ENCODE peak calls at places on chromosomes 2 and 18, in ten cellular contexts. Q is glutamatergic neuron, N is IMR-90, U is heart left ventricle, K is A549, M is AG04450, A is ovary, F is lower lobe of right lung, P is suprapubic skin, O is ascending aorta. B is an unnamed sample.

GRCh38 chr18:76971149-76971548 is 148.8 kb downstream of the ZNF236 start:
- DNase-seq in Q (no peak), N (no peak), U (no peak), K (no peak), M (no peak), A (no peak), F (no peak), P (no peak), O (no peak), B (no peak)

GRCh38 chr18:67776929-67777328 is 260.4 kb upstream of the DSEL start:
- DNase-seq in Q (no peak), N (peak; percentile 30), U (no peak), K (no peak), M (no peak), A (no peak), F (no peak), P (no peak), O (no peak), B (peak; percentile 31)

GRCh38 chr2:2564300-2565085 is 233.4 kb upstream of the MYT1L start:
- DNase-seq in Q (no peak), N (no peak), U (no peak), K (no peak), M (no peak), A (no peak), F (no peak), P (no peak), O (no peak), B (no peak)

GRCh38 chr18:75045249-75045648 is 163.7 kb downstream of the PTGR3 start:
- DNase-seq in Q (no peak), N (no peak), U (no peak), K (no peak), M (no peak), A (no peak), F (no peak), P (no peak), O (no peak), B (no peak)

GRCh38 chr2:19687260-19687659 is 214.5 kb downstream of the TTC32 start:
- DNase-seq in Q (no peak), N (peak; percentile 42), U (no peak), K (no peak), M (no peak), A (no peak), F (no peak), P (no peak), O (no peak), B (no peak)

GRCh38 chr2:169050476-169051240 is 18.7 kb upstream of the DHRS9 start:
- DNase-seq in Q (no peak), N (no peak), U (no peak), K (peak; percentile 21), M (no peak), A (no peak), F (no peak), P (no peak), O (no peak), B (peak; percentile 45)

GRCh38 chr2:97734061-97734912 is 20.9 kb downstream of the ZAP70 start:
- DNase-seq in Q (no peak), N (no peak), U (peak; percentile 27), K (no peak), M (no peak), A (no peak), F (no peak), P (no peak), O (no peak), B (no peak)

GRCh38 chr2:66024396-66024795 is 410.5 kb upstream of the MEIS1 start:
- DNase-seq in Q (no peak), N (no peak), U (no peak), K (no peak), M (no peak), A (no peak), F (no peak), P (no peak), O (no peak), B (no peak)

GRCh38 chr2:189372688-189373257 is 68.5 kb upstream of the WDR75 start:
- DNase-seq in Q (no peak), N (no peak), U (no peak), K (no peak), M (no peak), A (no peak), F (no peak), P (no peak), O (no peak), B (no peak)

GRCh38 chr18:39149211-39149806 is 1583.7 kb upstream of the CELF4 start:
- DNase-seq in Q (no peak), N (no peak), U (no peak), K (no peak), M (no peak), A (no peak), F (no peak), P (no peak), O (no peak), B (peak; percentile 4)

GRCh38 chr2:186575302-186575701 is 14.6 kb upstream of the ITGAV start:
- DNase-seq in Q (no peak), N (peak; percentile 99), U (peak; percentile 44), K (peak; percentile 76), M (peak; percentile 92), A (no peak), F (no peak), P (no peak), O (peak; percentile 58), B (peak; percentile 99)

GRCh38 chr2:51990684-51991083 is 958.8 kb upstream of the NRXN1 start:
- DNase-seq in Q (no peak), N (no peak), U (no peak), K (no peak), M (no peak), A (no peak), F (no peak), P (no peak), O (no peak), B (no peak)

GRCh38 chr2:227325824-227326195 is 759 bp downstream of the MFF start:
- DNase-seq in Q (peak; percentile 64), N (peak; percentile 55), U (peak; percentile 31), K (peak; percentile 22), M (no peak), A (no peak), F (peak; percentile 53), P (peak; percentile 61), O (no peak), B (peak; percentile 53)

GRCh38 chr2:25920326-25920725 is 42.0 kb upstream of the ASXL2 start:
- DNase-seq in Q (no peak), N (peak; percentile 87), U (no peak), K (no peak), M (peak; percentile 60), A (no peak), F (no peak), P (no peak), O (no peak), B (peak; percentile 60)

GRCh38 chr2:38168710-38169480 is 92.9 kb upstream of the CYP1B1 start:
- DNase-seq in Q (no peak), N (peak; percentile 69), U (no peak), K (no peak), M (no peak), A (no peak), F (no peak), P (no peak), O (no peak), B (peak; percentile 81)

DNA sequence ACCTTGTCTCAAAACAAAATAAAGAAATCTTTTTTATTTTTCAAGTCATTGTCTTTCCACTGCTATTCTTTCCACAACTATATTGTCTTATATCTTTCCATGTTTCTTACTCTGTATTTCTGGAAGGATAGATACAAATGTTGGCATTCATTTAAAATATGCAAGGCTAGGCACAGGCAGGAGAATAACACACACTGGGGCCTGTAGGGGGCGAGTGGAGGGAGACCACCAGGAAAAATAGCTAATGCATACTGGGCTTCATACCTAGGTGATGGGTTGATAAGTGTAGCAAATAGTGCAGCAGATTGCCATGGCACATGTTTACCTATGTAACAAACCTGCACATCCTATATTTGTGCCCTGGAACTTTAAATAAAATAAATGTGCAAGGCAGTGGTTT is 9.6 kb downstream of the MRPL30 start:
- DNase-seq in Q (no peak), N (no peak), U (no peak), K (no peak), M (no peak), A (no peak), F (no peak), P (no peak), O (no peak), B (no peak)
- TF ChIP-seq CTCF in Q (no peak), N (no peak), U (no peak), K (no peak), M (peak; percentile 9), A (no peak), F (no peak), P (no peak), O (no peak), B (peak; percentile 1)

DNA sequence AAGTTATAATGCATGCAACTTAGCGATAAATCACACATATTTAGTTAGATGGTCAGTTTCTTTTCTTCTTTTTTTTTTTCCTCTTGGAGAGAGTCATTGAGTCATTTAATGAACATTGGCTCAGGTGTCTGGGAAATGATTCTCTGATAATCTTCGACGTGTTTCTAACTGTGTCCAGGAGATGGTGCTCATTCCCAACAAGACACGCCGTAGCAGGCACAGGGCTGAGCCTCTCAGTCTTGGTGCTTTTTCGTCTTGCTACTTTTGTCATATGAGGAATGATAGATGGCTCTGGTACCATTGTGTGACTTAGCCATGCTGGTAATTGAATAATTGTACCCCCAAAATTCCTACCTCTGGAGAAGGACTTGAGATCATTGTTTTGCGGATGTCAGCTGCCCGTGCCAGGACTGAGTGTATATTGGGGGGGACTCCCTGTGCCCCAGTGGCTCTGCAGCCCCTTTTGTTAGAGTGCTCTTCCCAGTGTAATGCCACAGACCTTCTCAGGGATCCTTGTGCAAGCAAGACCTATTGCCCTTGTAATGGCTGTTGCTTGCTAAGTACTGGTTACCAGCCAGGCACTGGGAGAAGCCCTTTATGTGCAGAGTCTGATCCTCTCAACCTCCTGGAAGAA is 107.6 kb upstream of the CYRIA start:
- DNase-seq in Q (peak; percentile 50), N (peak; percentile 42), U (no peak), K (peak; percentile 31), M (peak; percentile 2), A (no peak), F (no peak), P (no peak), O (no peak), B (peak; percentile 52)
- TF ChIP-seq CTCF in Q (peak; percentile 68), N (peak; percentile 56), U (peak; percentile 54), K (peak; percentile 82), M (peak; percentile 59), A (peak; percentile 15), F (peak; percentile 55), P (peak; percentile 42), O (no peak), B (peak; percentile 54)

GRCh38 chr18:79199691-79200374 is 130.6 kb downstream of the ATP9B start:
- DNase-seq in Q (no peak), N (peak; percentile 35), U (no peak), K (no peak), M (no peak), A (no peak), F (no peak), P (no peak), O (no peak), B (peak; percentile 46)
- TF ChIP-seq CTCF in Q (no peak), N (peak; percentile 23), U (no peak), K (no peak), M (peak; percentile 7), A (no peak), F (no peak), P (no peak), O (no peak), B (peak; percentile 24)

DNA sequence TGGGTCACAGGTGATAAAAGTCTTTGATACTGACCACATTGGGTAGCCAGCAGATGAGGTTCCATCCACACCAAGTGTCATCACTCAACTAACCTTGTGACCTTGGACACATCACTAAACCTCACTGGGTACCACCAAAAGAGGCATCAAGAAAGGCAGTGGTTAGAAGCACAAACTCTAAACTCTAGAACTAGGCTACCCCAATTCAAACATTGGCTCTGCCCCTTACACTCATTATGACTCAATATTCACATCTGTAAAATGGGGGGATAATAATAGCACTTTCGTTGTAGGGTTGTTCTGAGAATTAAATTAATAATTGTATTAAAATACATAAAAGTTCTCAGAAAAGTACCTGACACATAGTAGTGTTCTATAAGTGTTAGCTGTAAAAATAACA is 15.8 kb upstream of the SMAD7 start:
- DNase-seq in Q (no peak), N (no peak), U (no peak), K (no peak), M (no peak), A (no peak), F (no peak), P (no peak), O (no peak), B (no peak)
- TF ChIP-seq CTCF in Q (no peak), N (no peak), U (no peak), K (no peak), M (no peak), A (no peak), F (no peak), P (no peak), O (no peak), B (no peak)

B was measured in fibroblast of mammary gland.